ENCODE peak calls at places on chromosome 14, in nine cellular contexts. L is tibial artery, G is BE2C, Q is GM23248, H is tibial nerve, F is psoas muscle, K is uterus, N is BJ, T is gastrocnemius medialis. R is an unnamed sample.

GRCh38 chr14:55240526-55241178 is 30.6 kb upstream of the FBXO34 start:
- DNase-seq in L (no peak), G (peak; percentile 57), Q (peak; percentile 18), H (no peak), F (no peak), K (no peak), N (no peak), T (peak; percentile 13), R (no peak)

GRCh38 chr14:24921903-24922302 is 128.0 kb downstream of the STXBP6 start:
- DNase-seq in L (no peak), G (no peak), Q (peak; percentile 67), H (no peak), F (no peak), K (no peak), N (no peak), T (no peak), R (no peak)

GRCh38 chr14:56918849-56919574 is 108.7 kb upstream of the OTX2 start:
- DNase-seq in L (no peak), G (no peak), Q (no peak), H (no peak), F (no peak), K (no peak), N (no peak), T (no peak), R (no peak)

GRCh38 chr14:82724296-82724695 is 1190.6 kb upstream of the SEL1L start:
- DNase-seq in L (no peak), G (no peak), Q (no peak), H (no peak), F (no peak), K (no peak), N (no peak), T (no peak), R (no peak)

GRCh38 chr14:104891664-104892500 is 26.8 kb downstream of the CEP170B start:
- DNase-seq in L (peak; percentile 62), G (peak; percentile 8), Q (no peak), H (no peak), F (peak; percentile 45), K (peak; percentile 17), N (no peak), T (peak; percentile 11), R (no peak)

GRCh38 chr14:21300892-21301291 is 21.0 kb downstream of the RPGRIP1 start:
- DNase-seq in L (no peak), G (peak; percentile 71), Q (peak; percentile 13), H (no peak), F (no peak), K (no peak), N (no peak), T (no peak), R (no peak)

GRCh38 chr14:24556756-24557155 is 19.3 kb downstream of the CTSG start:
- DNase-seq in L (no peak), G (no peak), Q (peak; percentile 38), H (no peak), F (no peak), K (no peak), N (no peak), T (no peak), R (no peak)

GRCh38 chr14:68525516-68525915 is 267.4 kb downstream of the ZFP36L1 start:
- DNase-seq in L (no peak), G (no peak), Q (no peak), H (no peak), F (no peak), K (no peak), N (no peak), T (no peak), R (peak; percentile 38)

GRCh38 chr14:101894365-101895113 is 69.8 kb upstream of the DYNC1H1 start:
- DNase-seq in L (no peak), G (no peak), Q (no peak), H (no peak), F (no peak), K (no peak), N (no peak), T (no peak), R (no peak)

GRCh38 chr14:101889898-101890297 is 74.5 kb upstream of the DYNC1H1 start:
- DNase-seq in L (no peak), G (no peak), Q (peak; percentile 29), H (no peak), F (no peak), K (no peak), N (peak; percentile 13), T (no peak), R (no peak)

GRCh38 chr14:101889366-101889765 is 75.0 kb upstream of the DYNC1H1 start:
- DNase-seq in L (no peak), G (no peak), Q (no peak), H (no peak), F (no peak), K (no peak), N (no peak), T (no peak), R (no peak)

GRCh38 chr14:101893759-101894158 is 70.6 kb upstream of the DYNC1H1 start:
- DNase-seq in L (no peak), G (no peak), Q (no peak), H (no peak), F (no peak), K (no peak), N (no peak), T (no peak), R (no peak)

GRCh38 chr14:101891471-101891870 is 72.9 kb upstream of the DYNC1H1 start:
- DNase-seq in L (no peak), G (no peak), Q (no peak), H (no peak), F (no peak), K (no peak), N (no peak), T (no peak), R (no peak)
- H3K36me3 ChIP-seq in L (peaks cover 36% of the 10 kb centered on the region), G (peaks cover 74% of the 10 kb centered on the region), Q (peaks cover 37% of the 10 kb centered on the region), H (no peaks in the 10 kb centered on the region), F (no peaks in the 10 kb centered on the region), K (no peaks in the 10 kb centered on the region), N (peaks cover 14% of the 10 kb centered on the region), T (no peaks in the 10 kb centered on the region), R (peaks cover 71% of the 10 kb centered on the region)

DNA sequence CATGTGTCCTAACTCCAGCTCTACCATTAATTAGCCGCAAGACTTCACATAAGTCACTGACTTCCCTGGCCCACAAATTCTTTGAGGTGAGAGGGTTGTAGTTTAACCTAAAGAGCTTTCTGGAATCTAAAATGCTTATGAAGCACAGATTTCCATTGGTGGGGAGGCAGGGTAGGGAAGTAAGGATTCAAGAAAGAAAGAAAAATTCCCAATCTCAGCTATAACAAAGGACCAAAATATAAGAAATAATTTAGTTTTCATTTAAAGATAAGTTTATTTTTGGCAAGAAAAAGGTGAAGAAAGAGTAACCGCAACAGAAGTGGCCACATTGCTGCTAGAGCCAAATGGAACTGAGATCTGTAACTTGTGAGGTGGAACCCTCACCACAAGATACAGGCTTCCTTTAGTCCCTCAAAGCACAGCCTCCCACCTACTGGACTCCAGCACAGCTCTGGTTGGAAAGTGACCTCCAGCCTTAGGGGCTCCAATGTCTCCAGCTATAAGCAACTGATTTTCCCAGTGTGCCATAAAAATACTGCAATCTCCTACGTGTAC is 23.6 kb downstream of the DAD1 start:
- DNase-seq in L (no peak), G (no peak), Q (no peak), H (no peak), F (no peak), K (no peak), N (no peak), T (no peak), R (no peak)
- H3K4me3 ChIP-seq in L (no peak overlapping the region), G (no peak overlapping the region), Q (no peak overlapping the region), H (no peak overlapping the region), F (no peak overlapping the region), K (no peak overlapping the region), N (no peak overlapping the region), T (no peak overlapping the region), R (no peak overlapping the region)

GRCh38 chr14:73776194-73776537 is 62.0 kb upstream of the PNMA1 start:
- DNase-seq in L (no peak), G (no peak), Q (peak; percentile 30), H (no peak), F (no peak), K (no peak), N (no peak), T (no peak), R (no peak)

GRCh38 chr14:73774671-73775070 is 60.5 kb upstream of the PNMA1 start:
- DNase-seq in L (no peak), G (no peak), Q (no peak), H (no peak), F (no peak), K (no peak), N (no peak), T (no peak), R (no peak)

GRCh38 chr14:73774244-73774575 is 60.0 kb upstream of the PNMA1 start:
- DNase-seq in L (no peak), G (no peak), Q (no peak), H (no peak), F (no peak), K (no peak), N (no peak), T (no peak), R (no peak)

GRCh38 chr14:73777420-73777819 is 63.2 kb upstream of the PNMA1 start:
- DNase-seq in L (no peak), G (no peak), Q (no peak), H (no peak), F (no peak), K (no peak), N (no peak), T (no peak), R (no peak)

DNA sequence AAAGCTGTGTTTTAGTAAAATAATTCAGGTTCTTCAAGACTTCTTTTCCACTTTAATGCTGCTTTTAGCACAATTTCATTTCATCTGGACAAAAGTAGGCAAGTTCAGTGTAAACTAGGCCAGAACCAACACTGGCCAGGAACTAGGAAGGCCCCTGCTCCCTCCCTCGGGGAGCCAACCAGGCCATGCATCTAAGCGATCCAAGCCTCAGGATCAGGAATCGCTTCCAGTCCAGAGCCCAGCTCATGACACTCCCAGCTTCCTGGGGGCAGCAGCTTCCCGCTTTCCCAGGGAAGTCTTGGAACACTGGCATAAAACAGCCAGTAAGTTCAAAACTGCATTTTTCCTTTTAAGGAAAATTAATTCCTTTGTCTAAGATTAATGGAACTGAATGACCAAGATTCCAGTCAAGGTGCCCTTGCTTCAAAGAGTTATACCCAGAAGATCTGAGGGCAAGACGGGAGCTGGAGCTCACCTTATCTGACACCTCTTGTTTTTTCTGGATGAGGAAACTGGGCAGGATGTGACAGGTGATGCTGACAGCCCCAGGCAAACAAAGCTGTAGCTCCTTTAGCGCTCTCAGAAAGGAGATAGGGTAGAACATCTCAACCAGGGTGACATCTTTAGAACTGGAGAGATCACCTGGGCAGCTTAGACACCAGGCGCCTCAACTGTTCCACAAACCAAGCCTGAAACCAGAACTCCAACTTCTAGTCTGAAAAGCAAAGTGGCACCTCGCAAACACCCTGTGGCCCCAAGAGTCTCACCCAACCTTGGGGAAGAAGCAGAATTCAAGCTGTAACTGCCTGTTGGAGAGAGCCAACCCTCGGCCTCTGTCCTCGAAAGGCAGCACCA is 61.4 kb upstream of the PNMA1 start:
- DNase-seq in L (no peak), G (no peak), Q (no peak), H (no peak), F (no peak), K (no peak), N (no peak), T (no peak), R (no peak)
- H3K36me3 ChIP-seq in L (no peaks in the 10 kb centered on the region), G (no peaks in the 10 kb centered on the region), Q (no peaks in the 10 kb centered on the region), H (no peaks in the 10 kb centered on the region), F (no peaks in the 10 kb centered on the region), K (no peaks in the 10 kb centered on the region), N (no peaks in the 10 kb centered on the region), T (no peaks in the 10 kb centered on the region), R (no peaks in the 10 kb centered on the region)

DNA sequence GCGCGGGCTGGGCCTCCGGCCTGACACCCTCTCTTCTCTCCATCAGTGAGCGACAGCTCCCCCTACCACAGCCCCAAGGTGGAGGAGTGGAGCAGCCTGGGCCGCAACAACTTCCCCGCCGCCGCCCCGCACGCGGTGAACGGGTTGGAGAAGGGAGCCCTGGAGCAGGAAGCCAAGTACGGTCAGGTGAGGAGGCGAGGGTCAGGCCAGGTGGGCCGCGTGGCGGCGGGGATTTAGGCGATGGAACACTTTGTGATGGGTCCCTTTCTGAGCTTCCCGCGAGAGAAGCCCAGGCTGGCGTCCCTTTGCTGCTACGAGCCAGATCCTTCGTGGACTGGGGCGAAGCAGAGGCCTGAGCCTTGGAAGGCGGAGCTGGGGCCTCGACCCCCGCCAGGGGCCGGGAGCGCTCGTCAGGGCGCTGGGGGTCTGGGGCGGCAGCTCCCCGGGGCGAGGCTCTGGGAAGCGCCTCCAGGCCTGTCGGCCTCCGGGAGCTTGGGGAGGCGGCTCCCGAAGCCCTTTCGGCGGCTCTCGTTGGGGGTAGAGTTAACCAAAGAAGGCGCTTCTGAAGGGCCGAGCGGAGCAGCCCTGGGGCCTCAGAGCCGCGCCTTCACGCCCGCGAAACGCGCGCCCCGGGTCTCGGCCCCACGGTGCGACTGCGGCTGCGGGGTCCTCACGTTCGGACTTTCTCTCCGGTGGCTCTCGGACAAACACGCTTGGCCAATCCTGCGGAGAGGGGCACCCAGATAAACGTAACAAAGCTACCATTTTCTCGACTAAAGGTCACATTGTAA is 5.0 kb downstream of the PAX9 start:
- DNase-seq in L (no peak), G (no peak), Q (no peak), H (no peak), F (no peak), K (no peak), N (no peak), T (no peak), R (no peak)
- H3K4me3 ChIP-seq in L (no peak overlapping the region), G (no peak overlapping the region), Q (no peak overlapping the region), H (peak overlapping the region; percentile 5), F (peak overlapping the region; percentile 42), K (no peak overlapping the region), N (no peak overlapping the region), T (no peak overlapping the region), R (no peak overlapping the region)

R was measured in right atrium auricular region.